ENCODE peak calls at places on chromosome 19, in five cellular contexts. S, K, J, N and G are unnamed samples.

GRCh38 chr19:30492581-30492980 is 120.4 kb downstream of the ZNF536 start:
- DNase-seq in J (no peak), N (no peak), S (no peak), K (no peak), G (no peak)

GRCh38 chr19:17385878-17386611 is 8.0 kb downstream of the CCDC194 start:
- DNase-seq in N (peak), J (peak), K (no peak), S (no peak), G (peak)

GRCh38 chr19:4539697-4540581 is at the start of gene LRG1:
- DNase-seq in K (no peak), N (no peak), S (no peak), J (no peak), G (no peak)

GRCh38 chr19:47280183-47280797 is 5.6 kb downstream of the INAFM1 start:
- DNase-seq in J (peak), K (no peak), S (no peak), N (no peak), G (peak)

GRCh38 chr19:33133438-33134031 is 1.6 kb downstream of the WDR88 start:
- DNase-seq in K (peak), J (no peak), N (no peak), S (no peak), G (no peak)

GRCh38 chr19:7355151-7355845 is 6.6 kb downstream of the ARHGEF18 start:
- DNase-seq in K (peak), S (peak), N (peak), J (no peak), G (no peak)

GRCh38 chr19:49851456-49852259 is 699 bp downstream of the PTOV1 start:
- DNase-seq in S (no peak), J (no peak), K (no peak), N (no peak), G (no peak)

GRCh38 chr19:38211206-38211605 is 12.8 kb downstream of the DPF1 start:
- DNase-seq in K (no peak), J (no peak), S (no peak), N (no peak), G (no peak)

GRCh38 chr19:41696402-41697197 is 8.5 kb upstream of the CEACAM7 start:
- DNase-seq in K (no peak), N (no peak), J (no peak), S (no peak), G (no peak)

GRCh38 chr19:38323276-38323675 is 3.6 kb downstream of the KCNK6 start:
- DNase-seq in N (no peak), J (no peak), K (no peak), S (no peak), G (no peak)

GRCh38 chr19:35716985-35717664 is 678 bp upstream of the KMT2B start:
- DNase-seq in J (peak), S (peak), N (peak), K (peak), G (peak)

GRCh38 chr19:39038098-39038497 is 5.7 kb upstream of the FBXO27 start:
- DNase-seq in N (peak), K (peak), S (no peak), J (no peak), G (no peak)

GRCh38 chr19:12868540-12869112 is 12.6 kb downstream of the DNASE2 start:
- DNase-seq in N (no peak), S (no peak), K (peak), J (no peak), G (no peak)

GRCh38 chr19:45809643-45810159 is 5.4 kb downstream of the RSPH6A start:
- DNase-seq in S (peak), K (peak), N (peak), J (no peak), G (no peak)

GRCh38 chr19:38099966-38100365 is 124.1 kb downstream of the DPF1 start:
- DNase-seq in S (no peak), N (no peak), J (no peak), K (no peak), G (no peak)

GRCh38 chr19:13849991-13850909 is 26.7 kb upstream of the NANOS3 start:
- DNase-seq in J (peak), S (no peak), K (peak), N (peak), G (peak)

GRCh38 chr19:1790054-1790762 is 21.9 kb downstream of the ATP8B3 start:
- DNase-seq in N (no peak), K (no peak), J (no peak), S (no peak), G (no peak)

GRCh38 chr19:18441804-18442788 is 4.2 kb upstream of the ISYNA1 start:
- DNase-seq in J (no peak), S (no peak), K (no peak), N (no peak), G (peak)

GRCh38 chr19:33290082-33290815 is 12.1 kb downstream of the CEBPA start:
- DNase-seq in S (no peak), N (no peak), J (no peak), K (no peak), G (no peak)

GRCh38 chr19:13172335-13173128 is 22.3 kb downstream of the IER2 start:
- DNase-seq in J (peak), S (no peak), N (peak), K (peak), G (peak)

GRCh38 chr19:51784922-51785690 is 9.9 kb upstream of the FPR3 start:
- DNase-seq in K (peak), J (no peak), N (no peak), S (peak), G (no peak)

GRCh38 chr19:35784401-35785086 is 9.2 kb downstream of the ARHGAP33 start:
- DNase-seq in N (no peak), J (no peak), K (no peak), S (no peak), G (no peak)

GRCh38 chr19:18097217-18097992 is at the start of gene MAST3:
- DNase-seq in S (no peak), K (peak), J (peak), N (peak), G (peak)

GRCh38 chr19:10517760-10518443 is 655 bp upstream of the S1PR5 start:
- DNase-seq in N (peak), J (no peak), K (peak), S (no peak), G (no peak)

GRCh38 chr19:48560095-48560530 is 8.1 kb downstream of the SULT2B1 start:
- DNase-seq in K (no peak), J (no peak), S (no peak), N (no peak), G (no peak)

GRCh38 chr19:27890696-27891095 is 1322.3 kb downstream of the UQCRFS1 start:
- DNase-seq in J (no peak), K (no peak), S (no peak), N (no peak), G (no peak)

GRCh38 chr19:35714601-35715354 is 3.0 kb upstream of the KMT2B start:
- DNase-seq in J (no peak), N (no peak), K (no peak), S (no peak), G (no peak)

GRCh38 chr19:40279120-40279551 is 6.0 kb downstream of the AKT2 start:
- DNase-seq in J (no peak), S (no peak), N (peak), K (peak), G (no peak)

GRCh38 chr19:44603201-44603945 is 10.0 kb upstream of the IGSF23 start:
- DNase-seq in N (peak), S (peak), K (peak), J (no peak), G (no peak)

GRCh38 chr19:10520652-10521318 is 3.5 kb upstream of the S1PR5 start:
- DNase-seq in S (no peak), K (no peak), J (no peak), N (no peak), G (no peak)

GRCh38 chr19:13839938-13840750 is 36.8 kb upstream of the NANOS3 start:
- DNase-seq in N (peak), J (peak), K (no peak), S (no peak), G (peak)